ENCODE peak calls at places on chromosomes 13 and 19, in four cellular contexts. X is AG04449, N is Peyer's patch, Q is WTC11. Y is an unnamed sample.

GRCh38 chr19:23528376-23528775 is 133.1 kb upstream of the ZNF91 start:
- DNase-seq in Q (no peak), X (no peak), N (no peak), Y (no peak)

GRCh38 chr19:35509018-35509652 is 4.3 kb downstream of the DMKN start:
- DNase-seq in X (no peak), Q (peak), N (peak), Y (no peak)

GRCh38 chr19:6424190-6424938 is at the start of gene KHSRP:
- DNase-seq in X (no peak), N (no peak), Q (no peak), Y (peak)

GRCh38 chr19:12034610-12035009 is 869 bp downstream of the ZNF433 start:
- DNase-seq in X (no peak), N (no peak), Q (no peak), Y (no peak)

GRCh38 chr19:7870571-7871279 is 3.5 kb downstream of the PRR36 start:
- DNase-seq in N (peak), Q (peak), X (no peak), Y (no peak)

GRCh38 chr13:39765801-39766463 is 110.5 kb downstream of the COG6 start:
- DNase-seq in Q (peak), N (no peak), X (no peak), Y (no peak)

GRCh38 chr19:44607049-44607448 is 6.3 kb upstream of the IGSF23 start:
- DNase-seq in N (no peak), X (no peak), Q (no peak), Y (no peak)

GRCh38 chr13:35471466-35472307 is 4.8 kb downstream of the MAB21L1 start:
- DNase-seq in Q (peak), X (no peak), N (no peak), Y (no peak)

GRCh38 chr19:38684078-38684861 is 36.8 kb downstream of the ACTN4 start:
- DNase-seq in X (no peak), N (no peak), Q (no peak), Y (no peak)

GRCh38 chr19:46862504-46862835 is 1.7 kb downstream of the ARHGAP35 start:
- DNase-seq in Q (no peak), N (no peak), X (no peak), Y (no peak)

GRCh38 chr19:4304509-4305252 is at the start of gene FSD1:
- DNase-seq in Q (peak), X (no peak), N (peak), Y (peak)

GRCh38 chr13:33233547-33233946 is 52.0 kb downstream of the STARD13 start:
- DNase-seq in N (no peak), Q (no peak), X (no peak), Y (no peak)

GRCh38 chr19:45361608-45362007 is 8.8 kb downstream of the ERCC2 start:
- DNase-seq in N (no peak), X (no peak), Q (no peak), Y (no peak)

GRCh38 chr13:88022826-88023225 is 351.7 kb downstream of the SLITRK5 start:
- DNase-seq in Q (no peak), N (no peak), X (no peak), Y (no peak)

GRCh38 chr19:52398091-52398461 is 427 bp downstream of the ZNF528 start:
- DNase-seq in N (no peak), Q (peak), X (no peak), Y (no peak)
- TF ChIP-seq CTCF in N (no peak), Q (no peak), X (no peak), Y (no peak)

DNA sequence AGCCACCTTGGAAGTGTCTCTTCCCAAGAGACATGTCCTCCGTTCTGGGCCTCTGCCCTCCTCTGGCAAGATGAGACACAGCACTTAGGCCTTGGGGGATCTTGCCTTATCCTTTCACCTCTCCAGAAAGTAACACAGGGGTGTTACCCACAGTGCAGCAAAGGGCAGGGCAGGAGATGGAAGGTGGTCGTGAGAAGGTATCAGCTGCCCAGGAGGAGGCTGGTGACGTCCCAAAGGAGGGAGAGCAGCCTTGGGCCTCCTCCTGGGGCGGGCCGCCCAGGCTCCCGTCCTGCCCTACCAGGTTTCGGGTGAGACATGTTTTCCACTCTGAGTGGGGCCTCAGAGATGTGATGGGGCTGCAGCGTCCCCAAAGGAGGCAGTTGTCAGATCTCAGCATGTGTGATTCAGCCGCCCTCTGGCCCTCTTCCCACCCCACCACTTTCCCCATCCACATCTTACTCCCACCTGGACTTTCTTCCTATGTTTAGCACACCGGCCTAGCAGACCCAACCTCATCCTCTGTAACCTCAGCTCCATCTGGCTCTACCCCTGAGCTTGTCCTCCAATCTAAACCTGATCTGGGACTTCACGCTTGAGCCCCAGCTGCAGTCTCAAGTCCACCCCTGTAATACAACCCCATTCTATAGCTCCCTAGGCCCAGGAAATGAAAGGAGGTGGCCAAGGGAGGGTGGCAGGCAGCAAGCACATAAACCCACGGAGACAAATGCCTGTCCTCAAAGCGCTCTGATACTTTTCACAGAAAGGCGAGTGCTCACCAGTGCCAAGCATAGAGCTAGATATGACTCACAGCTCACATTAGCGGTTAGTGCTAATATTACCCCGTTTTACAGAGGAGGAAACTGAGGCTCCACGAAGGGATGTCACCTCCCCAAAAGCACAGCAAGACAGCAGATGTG is 9.3 kb downstream of the POU2F2 start:
- DNase-seq in N (no peak), Q (no peak), X (no peak), Y (peak)
- TF ChIP-seq CTCF in N (no peak), Q (no peak), X (no peak), Y (no peak)

DNA sequence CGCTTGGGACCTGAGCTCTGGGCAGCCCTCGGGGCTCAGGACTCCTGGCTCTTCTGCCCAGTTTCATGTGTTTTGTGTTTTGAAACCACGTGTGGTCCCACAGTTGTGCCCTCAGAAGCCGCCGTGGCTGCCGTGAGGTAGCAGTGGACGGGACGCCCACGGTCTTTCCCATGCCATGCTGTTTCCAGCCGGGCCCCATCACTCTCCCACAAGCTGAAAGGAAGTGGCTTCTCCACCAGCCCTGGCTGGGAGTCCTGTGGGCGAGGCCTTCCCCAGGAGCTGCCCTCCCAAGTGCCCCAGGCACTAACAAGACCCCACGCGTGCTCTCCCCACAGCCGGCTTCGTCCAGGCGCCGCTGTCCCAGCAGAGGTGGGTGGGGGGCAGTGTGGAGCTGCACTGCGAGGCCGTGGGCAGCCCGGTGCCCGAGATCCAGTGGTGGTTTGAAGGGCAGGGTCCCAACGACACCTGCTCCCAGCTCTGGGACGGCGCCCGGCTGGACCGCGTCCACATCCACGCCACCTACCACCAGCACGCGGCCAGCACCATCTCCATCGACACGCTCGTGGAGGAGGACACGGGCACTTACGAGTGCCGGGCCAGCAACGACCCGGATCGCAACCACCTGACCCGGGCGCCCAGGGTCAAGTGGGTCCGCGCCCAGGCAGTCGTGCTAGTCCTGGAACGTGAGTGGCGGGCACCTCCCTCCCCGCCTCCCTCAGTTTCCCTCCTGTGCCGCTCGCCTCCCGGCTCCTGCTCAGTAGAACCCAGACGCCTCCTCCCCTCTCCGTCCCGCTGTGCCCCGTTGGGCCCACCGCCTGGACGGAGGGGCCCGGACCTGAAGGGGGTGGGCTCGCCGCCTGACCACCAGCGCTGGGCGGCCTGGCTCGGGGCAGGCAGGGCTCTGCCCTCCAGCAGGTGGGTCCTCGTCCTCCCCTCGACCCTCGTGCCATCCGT is 5.3 kb downstream of the BSG start:
- DNase-seq in X (no peak), N (no peak), Q (no peak), Y (no peak)
- TF ChIP-seq CTCF in X (no peak), N (no peak), Q (no peak), Y (no peak)

DNA sequence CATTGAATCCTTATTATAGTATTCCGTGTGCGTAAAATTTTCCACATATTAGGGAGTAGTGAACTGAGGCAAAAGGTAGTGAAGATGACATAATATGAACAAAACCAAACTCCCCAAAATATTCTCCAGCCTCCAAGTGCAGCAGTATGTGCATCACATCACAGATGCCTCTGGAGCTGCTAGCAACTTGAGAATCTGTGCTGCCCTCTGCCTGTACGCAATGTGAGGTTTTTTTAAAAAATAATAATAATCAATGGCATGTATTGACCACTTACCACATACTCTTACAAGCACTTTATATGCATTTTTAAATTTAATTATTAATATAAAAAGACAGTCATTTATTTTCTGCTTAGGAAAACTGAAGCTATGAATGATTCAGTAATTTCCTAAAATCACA is 583.0 kb upstream of the SPRY2 start:
- DNase-seq in Q (peak), N (no peak), X (no peak), Y (no peak)
- TF ChIP-seq CTCF in Q (no peak), N (no peak), X (no peak), Y (no peak)

GRCh38 chr13:51729853-51730553 is 74.0 kb downstream of the DHRS12 start:
- DNase-seq in X (peak), Q (no peak), N (no peak), Y (no peak)

GRCh38 chr13:51733656-51734334 is 70.2 kb downstream of the DHRS12 start:
- DNase-seq in X (no peak), Q (no peak), N (no peak), Y (no peak)

GRCh38 chr13:51728972-51729371 is 75.0 kb downstream of the DHRS12 start:
- DNase-seq in N (no peak), Q (no peak), X (peak), Y (no peak)

GRCh38 chr13:51730927-51731326 is 73.0 kb downstream of the DHRS12 start:
- DNase-seq in N (no peak), X (no peak), Q (no peak), Y (no peak)

DNA sequence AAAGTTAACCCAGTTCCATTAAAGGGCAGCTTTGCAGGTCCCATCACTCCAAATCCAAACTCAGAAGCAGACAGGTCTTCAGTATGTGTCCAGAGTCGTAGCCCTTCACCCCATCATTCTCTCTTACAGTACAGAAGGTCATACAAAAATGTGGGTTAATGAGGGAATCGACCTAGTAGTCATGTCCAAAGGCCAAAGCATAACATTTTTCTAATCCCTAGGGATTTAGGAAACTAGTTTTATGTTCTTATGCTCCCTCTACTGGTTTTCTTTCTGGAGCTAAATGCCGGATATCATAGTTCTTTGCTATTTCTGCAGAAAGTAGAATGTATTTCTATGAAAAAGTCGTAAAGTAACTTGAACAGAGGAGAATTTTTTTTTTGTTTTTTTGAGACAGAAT is 72.2 kb downstream of the DHRS12 start:
- DNase-seq in X (no peak), N (no peak), Q (no peak), Y (no peak)
- TF ChIP-seq CTCF in X (peak), N (no peak), Q (no peak), Y (no peak)